ENCODE peak calls at places on chromosomes 4 and X, in ten cellular contexts. Y is WERI-Rb-1; F is left ventricle myocardium inferior; B is spleen; M is AG04450; P is CD8-positive, alpha-beta T cell; V is upper lobe of left lung; J is transverse colon; W is left lung; R is IMR-90. L is an unnamed sample.
A peak's percentile ranks its signal among the peaks of the same experiment; 100 is the strongest.

GRCh38 chrX:128460835-128461234 is 408.6 kb upstream of the ACTRT1 start:
- DNase-seq in J (no peak), B (no peak), W (no peak), F (no peak), P (no peak), Y (no peak), M (no peak), V (no peak), R (no peak), L (no peak)

GRCh38 chrX:114127411-114128025 is 456.4 kb upstream of the HTR2C start:
- DNase-seq in W (no peak), B (no peak), Y (no peak), F (no peak), R (no peak), J (no peak), V (no peak), P (no peak), M (no peak), L (no peak)

GRCh38 chr4:4989083-4989622 is 30.1 kb downstream of the CYTL1 start:
- DNase-seq in P (no peak), F (no peak), Y (no peak), V (no peak), B (no peak), J (no peak), W (no peak), R (no peak), M (no peak), L (no peak)

GRCh38 chr4:99816611-99817309 is at the start of gene DAPP1:
- DNase-seq in B (peak; percentile 93), J (peak; percentile 81), M (no peak), Y (no peak), W (peak; percentile 66), F (peak; percentile 17), P (peak; percentile 70), V (no peak), R (no peak), L (peak; percentile 22)

GRCh38 chr4:5758741-5759140 is 47.7 kb downstream of the EVC start:
- DNase-seq in J (no peak), F (no peak), Y (no peak), B (no peak), P (no peak), R (peak; percentile 99), M (peak; percentile 92), V (no peak), W (no peak), L (no peak)

GRCh38 chr4:128606173-128606572 is 203.3 kb upstream of the JADE1 start:
- DNase-seq in F (no peak), Y (no peak), M (no peak), W (no peak), B (no peak), V (no peak), J (no peak), P (no peak), R (peak; percentile 79), L (no peak)

GRCh38 chrX:72305286-72306084 is at the start of gene CITED1:
- DNase-seq in Y (peak; percentile 45), J (no peak), B (no peak), M (no peak), W (no peak), F (no peak), V (peak; percentile 79), R (no peak), P (no peak), L (peak; percentile 12)

GRCh38 chr4:19402666-19403065 is 849.0 kb upstream of the SLIT2 start:
- DNase-seq in B (no peak), P (no peak), F (no peak), V (no peak), W (no peak), Y (no peak), M (no peak), J (no peak), R (peak; percentile 47), L (no peak)

DNA sequence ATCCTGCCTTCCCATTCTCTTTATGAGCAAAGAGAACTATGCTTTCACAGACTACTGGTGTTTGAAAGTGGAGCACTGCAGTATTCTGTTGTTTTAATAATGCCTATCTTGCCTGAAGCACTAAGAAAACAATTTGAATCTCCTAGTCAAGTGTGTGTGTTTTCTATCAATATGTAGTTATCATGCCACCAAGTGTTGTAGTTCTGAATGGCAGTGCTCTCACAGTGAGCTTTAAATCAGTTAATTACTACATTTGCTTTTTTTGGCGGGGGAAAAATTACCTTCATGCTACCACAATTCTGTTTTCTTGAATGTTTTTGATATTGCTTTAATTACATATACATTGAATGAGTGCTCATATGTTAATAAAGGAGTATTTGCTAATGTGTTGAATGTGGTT is 143.6 kb upstream of the FAM47A start:
- DNase-seq in R (no peak), B (no peak), J (no peak), V (no peak), P (no peak), W (no peak), Y (no peak), M (no peak), F (no peak), L (no peak)
- TF ChIP-seq CTCF in R (no peak), B (no peak), J (no peak), V (no peak), P (no peak), W (no peak), Y (no peak), M (no peak), F (peak; percentile 12), L (no peak)

DNA sequence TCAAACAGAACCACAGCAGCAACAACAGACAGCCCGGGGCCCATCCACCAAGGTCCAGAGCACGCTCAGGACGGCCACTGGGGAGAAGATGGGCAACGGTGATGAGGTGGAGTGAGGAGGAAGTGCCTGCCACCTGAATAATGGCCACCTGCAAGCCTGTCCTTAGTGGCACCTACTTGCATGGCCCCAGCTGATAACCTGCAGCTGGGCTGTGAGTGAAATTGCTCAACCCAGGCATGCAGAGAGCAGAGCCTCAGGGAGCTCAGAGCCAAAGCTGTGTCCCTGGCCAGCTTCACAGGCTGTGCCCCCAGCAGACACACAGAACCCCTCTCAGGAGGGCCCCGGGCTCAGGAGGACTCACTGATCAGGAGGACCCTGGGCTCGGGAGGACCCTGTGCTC is 102.4 kb upstream of the ADRA2C start:
- DNase-seq in Y (no peak), J (no peak), R (no peak), P (no peak), B (no peak), M (no peak), W (no peak), V (no peak), F (no peak), L (no peak)
- H3K27me3 ChIP-seq in Y (no peaks in the 10 kb centered on the region), J (peaks cover 5% of the 10 kb centered on the region), R (peaks cover 56% of the 10 kb centered on the region), P (no peaks in the 10 kb centered on the region), B (no peaks in the 10 kb centered on the region), M (peaks cover 19% of the 10 kb centered on the region), W (peaks cover 41% of the 10 kb centered on the region), V (no peaks in the 10 kb centered on the region), F (peaks cover 77% of the 10 kb centered on the region), L (no peaks in the 10 kb centered on the region)

GRCh38 chrX:70338290-70338689 is 48.4 kb downstream of the KIF4A start:
- DNase-seq in V (no peak), F (no peak), P (no peak), J (no peak), M (no peak), W (no peak), Y (no peak), R (no peak), B (no peak), L (no peak)

GRCh38 chrX:70331161-70331560 is 41.3 kb downstream of the KIF4A start:
- DNase-seq in V (no peak), J (no peak), F (no peak), B (no peak), M (no peak), W (no peak), R (peak; percentile 16), Y (no peak), P (no peak), L (no peak)

GRCh38 chrX:70336767-70337166 is 46.9 kb downstream of the KIF4A start:
- DNase-seq in J (no peak), B (no peak), P (no peak), Y (no peak), R (no peak), W (no peak), F (no peak), M (no peak), V (no peak), L (no peak)

DNA sequence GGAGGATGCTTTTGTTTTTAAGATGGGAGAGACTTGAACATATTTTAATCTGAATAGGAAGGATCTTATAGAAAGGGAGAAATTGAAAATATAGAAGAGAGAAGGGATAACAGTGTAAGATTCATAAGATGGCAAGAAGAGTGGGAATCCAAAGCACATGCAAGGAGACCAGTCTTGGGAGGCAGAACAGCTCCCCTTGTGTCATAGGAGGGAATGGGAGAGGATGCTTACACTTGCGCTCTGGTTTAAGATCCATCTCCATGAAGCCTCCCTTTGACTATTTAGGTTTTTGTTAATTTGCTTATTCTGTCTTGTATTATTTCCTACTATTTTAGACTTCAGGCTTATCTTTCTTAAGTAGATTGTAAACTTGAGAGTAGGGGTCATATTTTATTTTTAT is 42.7 kb downstream of the KIF4A start:
- DNase-seq in R (no peak), B (no peak), V (no peak), P (no peak), M (no peak), J (no peak), W (no peak), F (no peak), Y (no peak), L (no peak)
- TF ChIP-seq CTCF in R (no peak), B (no peak), V (no peak), P (no peak), M (peak; percentile 16), J (no peak), W (no peak), F (no peak), Y (peak; percentile 56), L (no peak)

GRCh38 chr4:183098080-183098722 is 856 bp upstream of the WWC2 start:
- DNase-seq in B (peak; percentile 88), W (peak; percentile 61), Y (no peak), J (peak; percentile 43), M (no peak), R (peak; percentile 50), V (peak; percentile 95), F (peak; percentile 65), P (peak; percentile 11), L (peak; percentile 52)

GRCh38 chr4:183096276-183096965 is 2.6 kb upstream of the WWC2 start:
- DNase-seq in P (no peak), R (no peak), F (no peak), J (no peak), B (no peak), V (no peak), W (no peak), M (no peak), Y (no peak), L (no peak)

GRCh38 chr4:183097251-183098079 is 1.6 kb upstream of the WWC2 start:
- DNase-seq in V (peak; percentile 84), Y (no peak), B (peak; percentile 79), W (peak; percentile 39), R (no peak), J (peak; percentile 11), M (no peak), P (peak; percentile 13), F (peak; percentile 26), L (peak; percentile 3)

GRCh38 chr4:183095199-183095512 is 3.9 kb upstream of the WWC2 start:
- DNase-seq in W (no peak), R (no peak), B (no peak), F (no peak), Y (no peak), V (no peak), J (no peak), M (no peak), P (no peak), L (no peak)

DNA sequence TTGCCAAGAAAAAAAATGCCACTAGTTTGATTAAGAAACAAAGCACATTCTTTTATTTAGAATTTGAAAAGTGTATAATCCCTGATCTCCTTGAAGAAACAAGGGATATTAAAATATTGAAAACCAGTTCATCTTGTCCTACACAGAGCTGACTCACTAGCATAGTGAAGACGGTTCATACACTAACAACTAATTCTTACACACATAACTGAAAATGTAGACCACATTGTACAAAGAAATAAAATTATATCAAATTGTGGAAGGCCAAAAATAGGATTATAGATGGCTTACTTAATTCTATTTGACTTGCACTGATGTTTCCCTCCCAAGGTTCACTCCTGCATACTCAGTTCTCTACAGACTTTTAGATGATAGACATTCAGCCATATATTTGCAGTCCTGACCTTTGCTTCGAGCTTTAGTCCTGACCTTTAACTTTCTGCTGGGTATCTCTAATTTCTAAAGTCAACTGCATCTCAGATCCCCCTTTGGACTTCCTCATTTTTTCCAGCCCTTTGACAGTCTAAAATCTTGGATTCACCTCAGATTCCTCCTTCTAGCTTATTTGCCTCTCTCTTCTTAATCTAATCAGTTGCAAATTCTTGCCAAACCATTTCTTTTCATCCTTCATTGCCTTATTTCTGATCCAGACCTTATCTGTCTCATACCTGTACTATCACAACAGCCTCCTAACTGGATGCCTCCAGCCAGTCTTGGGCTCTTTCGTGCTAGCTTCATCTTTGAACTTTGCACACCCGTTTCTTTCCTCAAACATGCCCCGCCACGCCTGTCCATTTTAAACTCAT is 4.5 kb upstream of the WWC2 start:
- DNase-seq in M (no peak), J (no peak), R (no peak), W (no peak), Y (no peak), B (no peak), P (no peak), V (no peak), F (no peak), L (no peak)
- H3K27me3 ChIP-seq in M (no peaks in the 10 kb centered on the region), J (peaks cover 38% of the 10 kb centered on the region), R (no peaks in the 10 kb centered on the region), W (peaks cover 40% of the 10 kb centered on the region), Y (no peaks in the 10 kb centered on the region), B (peaks cover 16% of the 10 kb centered on the region), P (no peaks in the 10 kb centered on the region), V (no peaks in the 10 kb centered on the region), F (no peaks in the 10 kb centered on the region), L (no peaks in the 10 kb centered on the region)